ENCODE peak calls at places on chromosomes 11 and 22, in nine cellular contexts. One of them, this sample, is unnamed.
A peak's percentile ranks its signal among the peaks of the same experiment; 100 is the strongest.

GRCh38 chr11:12841946-12842630 is 167.0 kb upstream of the RASSF10 start:
- DNase-seq in body of pancreas: peak; percentile 76
- DNase-seq in effector memory CD4-positive, alpha-beta T cell: no peak
- DNase-seq in AG04450: no peak
- DNase-seq in NCI-H1436 treated with DMSO at 0.1 percent for 48 hours: no peak
- DNase-seq in H54: peak; percentile 19
- DNase-seq in astrocyte of the cerebellum: peak; percentile 78
- DNase-seq in choroid plexus epithelial cell: peak; percentile 85
- DNase-seq in nucleus accumbens: peak; percentile 10
- DNase-seq in this sample: no peak

GRCh38 chr11:28757725-28758515 is 649.7 kb downstream of the METTL15 start:
- DNase-seq in H54: peak; percentile 7
- DNase-seq in body of pancreas: no peak
- DNase-seq in choroid plexus epithelial cell: peak; percentile 88
- DNase-seq in AG04450: peak; percentile 78
- DNase-seq in nucleus accumbens: no peak
- DNase-seq in astrocyte of the cerebellum: peak; percentile 49
- DNase-seq in NCI-H1436 treated with DMSO at 0.1 percent for 48 hours: no peak
- DNase-seq in effector memory CD4-positive, alpha-beta T cell: no peak
- DNase-seq in this sample: no peak

GRCh38 chr22:27971926-27972325 is 52.9 kb upstream of the PITPNB start:
- DNase-seq in choroid plexus epithelial cell: peak; percentile 34
- DNase-seq in H54: no peak
- DNase-seq in NCI-H1436 treated with DMSO at 0.1 percent for 48 hours: no peak
- DNase-seq in effector memory CD4-positive, alpha-beta T cell: no peak
- DNase-seq in astrocyte of the cerebellum: no peak
- DNase-seq in AG04450: no peak
- DNase-seq in body of pancreas: no peak
- DNase-seq in nucleus accumbens: no peak
- DNase-seq in this sample: no peak

GRCh38 chr11:93775289-93775688 is 8.8 kb upstream of the MED17 start:
- DNase-seq in nucleus accumbens: no peak
- DNase-seq in choroid plexus epithelial cell: peak; percentile 24
- DNase-seq in AG04450: no peak
- DNase-seq in H54: peak; percentile 6
- DNase-seq in effector memory CD4-positive, alpha-beta T cell: no peak
- DNase-seq in body of pancreas: no peak
- DNase-seq in astrocyte of the cerebellum: no peak
- DNase-seq in NCI-H1436 treated with DMSO at 0.1 percent for 48 hours: no peak
- DNase-seq in this sample: no peak

GRCh38 chr11:12642040-12642439 is 32.2 kb upstream of the TEAD1 start:
- DNase-seq in effector memory CD4-positive, alpha-beta T cell: no peak
- DNase-seq in astrocyte of the cerebellum: no peak
- DNase-seq in body of pancreas: no peak
- DNase-seq in AG04450: no peak
- DNase-seq in choroid plexus epithelial cell: peak; percentile 69
- DNase-seq in nucleus accumbens: no peak
- DNase-seq in NCI-H1436 treated with DMSO at 0.1 percent for 48 hours: no peak
- DNase-seq in H54: no peak
- DNase-seq in this sample: no peak

GRCh38 chr11:47111318-47111804 is 65.3 kb downstream of the ARFGAP2 start:
- DNase-seq in choroid plexus epithelial cell: no peak
- DNase-seq in astrocyte of the cerebellum: no peak
- DNase-seq in NCI-H1436 treated with DMSO at 0.1 percent for 48 hours: peak; percentile 90
- DNase-seq in body of pancreas: no peak
- DNase-seq in effector memory CD4-positive, alpha-beta T cell: no peak
- DNase-seq in nucleus accumbens: no peak
- DNase-seq in H54: no peak
- DNase-seq in AG04450: no peak
- DNase-seq in this sample: no peak

GRCh38 chr11:65026810-65027209 is 429 bp upstream of the SNX15 start:
- DNase-seq in AG04450: no peak
- DNase-seq in body of pancreas: no peak
- DNase-seq in nucleus accumbens: no peak
- DNase-seq in astrocyte of the cerebellum: no peak
- DNase-seq in NCI-H1436 treated with DMSO at 0.1 percent for 48 hours: no peak
- DNase-seq in effector memory CD4-positive, alpha-beta T cell: no peak
- DNase-seq in H54: no peak
- DNase-seq in choroid plexus epithelial cell: no peak
- DNase-seq in this sample: no peak

GRCh38 chr11:133403900-133404299 is 128.4 kb downstream of the OPCML start:
- DNase-seq in NCI-H1436 treated with DMSO at 0.1 percent for 48 hours: no peak
- DNase-seq in body of pancreas: no peak
- DNase-seq in H54: no peak
- DNase-seq in AG04450: no peak
- DNase-seq in nucleus accumbens: no peak
- DNase-seq in effector memory CD4-positive, alpha-beta T cell: no peak
- DNase-seq in choroid plexus epithelial cell: no peak
- DNase-seq in astrocyte of the cerebellum: no peak
- DNase-seq in this sample: no peak

GRCh38 chr11:944711-945470 is 19.2 kb downstream of the AP2A2 start:
- DNase-seq in H54: no peak
- DNase-seq in effector memory CD4-positive, alpha-beta T cell: no peak
- DNase-seq in astrocyte of the cerebellum: no peak
- DNase-seq in AG04450: no peak
- DNase-seq in nucleus accumbens: no peak
- DNase-seq in body of pancreas: no peak
- DNase-seq in NCI-H1436 treated with DMSO at 0.1 percent for 48 hours: no peak
- DNase-seq in choroid plexus epithelial cell: peak; percentile 76
- DNase-seq in this sample: no peak

GRCh38 chr11:20238712-20239111 is 78.4 kb upstream of the DBX1 start:
- DNase-seq in NCI-H1436 treated with DMSO at 0.1 percent for 48 hours: no peak
- DNase-seq in choroid plexus epithelial cell: no peak
- DNase-seq in effector memory CD4-positive, alpha-beta T cell: no peak
- DNase-seq in nucleus accumbens: no peak
- DNase-seq in AG04450: no peak
- DNase-seq in body of pancreas: peak; percentile 48
- DNase-seq in H54: no peak
- DNase-seq in astrocyte of the cerebellum: no peak
- DNase-seq in this sample: no peak

GRCh38 chr11:95920460-95921105 is 3.3 kb downstream of the MTMR2 start:
- DNase-seq in body of pancreas: no peak
- DNase-seq in AG04450: no peak
- DNase-seq in astrocyte of the cerebellum: no peak
- DNase-seq in NCI-H1436 treated with DMSO at 0.1 percent for 48 hours: no peak
- DNase-seq in H54: no peak
- DNase-seq in choroid plexus epithelial cell: peak; percentile 56
- DNase-seq in nucleus accumbens: no peak
- DNase-seq in effector memory CD4-positive, alpha-beta T cell: no peak
- DNase-seq in this sample: no peak

GRCh38 chr22:26977741-26978140 is 320.4 kb downstream of the MIAT start:
- DNase-seq in H54: no peak
- DNase-seq in AG04450: no peak
- DNase-seq in NCI-H1436 treated with DMSO at 0.1 percent for 48 hours: no peak
- DNase-seq in body of pancreas: no peak
- DNase-seq in effector memory CD4-positive, alpha-beta T cell: no peak
- DNase-seq in astrocyte of the cerebellum: no peak
- DNase-seq in choroid plexus epithelial cell: no peak
- DNase-seq in nucleus accumbens: no peak
- DNase-seq in this sample: no peak

GRCh38 chr22:35116817-35117216 is 50.9 kb downstream of the ISX start:
- DNase-seq in H54: no peak
- DNase-seq in choroid plexus epithelial cell: no peak
- DNase-seq in effector memory CD4-positive, alpha-beta T cell: no peak
- DNase-seq in NCI-H1436 treated with DMSO at 0.1 percent for 48 hours: no peak
- DNase-seq in AG04450: no peak
- DNase-seq in body of pancreas: no peak
- DNase-seq in nucleus accumbens: no peak
- DNase-seq in astrocyte of the cerebellum: no peak
- DNase-seq in this sample: no peak

GRCh38 chr11:69202511-69203221 is 46.9 kb downstream of the SMIM38 start:
- DNase-seq in body of pancreas: peak; percentile 7
- DNase-seq in astrocyte of the cerebellum: no peak
- DNase-seq in nucleus accumbens: no peak
- DNase-seq in AG04450: no peak
- DNase-seq in H54: no peak
- DNase-seq in effector memory CD4-positive, alpha-beta T cell: no peak
- DNase-seq in choroid plexus epithelial cell: no peak
- DNase-seq in NCI-H1436 treated with DMSO at 0.1 percent for 48 hours: no peak
- DNase-seq in this sample: no peak

GRCh38 chr22:35344956-35345690 is 35.8 kb upstream of the HMOX1 start:
- DNase-seq in body of pancreas: no peak
- DNase-seq in astrocyte of the cerebellum: no peak
- DNase-seq in NCI-H1436 treated with DMSO at 0.1 percent for 48 hours: no peak
- DNase-seq in effector memory CD4-positive, alpha-beta T cell: no peak
- DNase-seq in nucleus accumbens: no peak
- DNase-seq in choroid plexus epithelial cell: no peak
- DNase-seq in H54: no peak
- DNase-seq in AG04450: no peak
- DNase-seq in this sample: no peak

GRCh38 chr11:105392546-105392945 is 217.3 kb upstream of the GRIA4 start:
- DNase-seq in AG04450: no peak
- DNase-seq in choroid plexus epithelial cell: peak; percentile 29
- DNase-seq in body of pancreas: no peak
- DNase-seq in astrocyte of the cerebellum: no peak
- DNase-seq in effector memory CD4-positive, alpha-beta T cell: no peak
- DNase-seq in H54: no peak
- DNase-seq in NCI-H1436 treated with DMSO at 0.1 percent for 48 hours: no peak
- DNase-seq in nucleus accumbens: no peak
- DNase-seq in this sample: no peak

GRCh38 chr11:118221419-118221818 is 3.4 kb downstream of the JAML start:
- DNase-seq in AG04450: no peak
- DNase-seq in effector memory CD4-positive, alpha-beta T cell: no peak
- DNase-seq in H54: no peak
- DNase-seq in choroid plexus epithelial cell: no peak
- DNase-seq in NCI-H1436 treated with DMSO at 0.1 percent for 48 hours: no peak
- DNase-seq in astrocyte of the cerebellum: no peak
- DNase-seq in nucleus accumbens: no peak
- DNase-seq in body of pancreas: no peak
- DNase-seq in this sample: no peak

GRCh38 chr11:64028398-64029115 is 7.2 kb upstream of the FLRT1 start:
- DNase-seq in NCI-H1436 treated with DMSO at 0.1 percent for 48 hours: no peak
- DNase-seq in choroid plexus epithelial cell: peak; percentile 47
- DNase-seq in body of pancreas: no peak
- DNase-seq in AG04450: no peak
- DNase-seq in nucleus accumbens: no peak
- DNase-seq in effector memory CD4-positive, alpha-beta T cell: no peak
- DNase-seq in astrocyte of the cerebellum: no peak
- DNase-seq in H54: no peak
- DNase-seq in this sample: no peak

GRCh38 chr11:18277560-18278271 is 11.7 kb downstream of the SAA1 start:
- DNase-seq in AG04450: no peak
- DNase-seq in H54: no peak
- DNase-seq in effector memory CD4-positive, alpha-beta T cell: no peak
- DNase-seq in choroid plexus epithelial cell: peak; percentile 7
- DNase-seq in astrocyte of the cerebellum: no peak
- DNase-seq in body of pancreas: no peak
- DNase-seq in NCI-H1436 treated with DMSO at 0.1 percent for 48 hours: no peak
- DNase-seq in nucleus accumbens: no peak
- DNase-seq in this sample: no peak

GRCh38 chr11:87897079-87897478 is 278.2 kb downstream of the RAB38 start:
- DNase-seq in AG04450: no peak
- DNase-seq in astrocyte of the cerebellum: no peak
- DNase-seq in nucleus accumbens: no peak
- DNase-seq in H54: no peak
- DNase-seq in NCI-H1436 treated with DMSO at 0.1 percent for 48 hours: no peak
- DNase-seq in effector memory CD4-positive, alpha-beta T cell: no peak
- DNase-seq in choroid plexus epithelial cell: no peak
- DNase-seq in body of pancreas: no peak
- DNase-seq in this sample: no peak

GRCh38 chr11:47272706-47273105 is 2.8 kb downstream of the MADD start:
- DNase-seq in H54: peak; percentile 38
- DNase-seq in NCI-H1436 treated with DMSO at 0.1 percent for 48 hours: no peak
- DNase-seq in astrocyte of the cerebellum: no peak
- DNase-seq in nucleus accumbens: no peak
- DNase-seq in body of pancreas: no peak
- DNase-seq in effector memory CD4-positive, alpha-beta T cell: no peak
- DNase-seq in choroid plexus epithelial cell: peak; percentile 47
- DNase-seq in AG04450: no peak
- DNase-seq in this sample: no peak

GRCh38 chr11:118908931-118909618 is 16.7 kb downstream of the BCL9L start:
- DNase-seq in NCI-H1436 treated with DMSO at 0.1 percent for 48 hours: no peak
- DNase-seq in astrocyte of the cerebellum: peak; percentile 70
- DNase-seq in effector memory CD4-positive, alpha-beta T cell: no peak
- DNase-seq in nucleus accumbens: peak; percentile 29
- DNase-seq in body of pancreas: peak; percentile 81
- DNase-seq in H54: no peak
- DNase-seq in AG04450: peak; percentile 83
- DNase-seq in choroid plexus epithelial cell: peak; percentile 97
- DNase-seq in this sample: peak; percentile 85

GRCh38 chr11:69588270-69588669 is 52.7 kb upstream of the CCND1 start:
- DNase-seq in effector memory CD4-positive, alpha-beta T cell: no peak
- DNase-seq in body of pancreas: no peak
- DNase-seq in choroid plexus epithelial cell: peak; percentile 73
- DNase-seq in NCI-H1436 treated with DMSO at 0.1 percent for 48 hours: no peak
- DNase-seq in nucleus accumbens: no peak
- DNase-seq in astrocyte of the cerebellum: no peak
- DNase-seq in AG04450: peak; percentile 23
- DNase-seq in H54: peak; percentile 49
- DNase-seq in this sample: no peak

GRCh38 chr11:113529606-113530005 is 54.4 kb upstream of the DRD2 start:
- DNase-seq in H54: no peak
- DNase-seq in choroid plexus epithelial cell: no peak
- DNase-seq in astrocyte of the cerebellum: no peak
- DNase-seq in effector memory CD4-positive, alpha-beta T cell: no peak
- DNase-seq in NCI-H1436 treated with DMSO at 0.1 percent for 48 hours: no peak
- DNase-seq in body of pancreas: no peak
- DNase-seq in AG04450: no peak
- DNase-seq in nucleus accumbens: no peak
- DNase-seq in this sample: no peak

This sample was measured in AG09319.